ENCODE peak calls at places on chromosome 13, in six cellular contexts. One of them, this sample, is unnamed.

GRCh38 chr13:113581871-113582270 is 2.7 kb upstream of the TFDP1 start:
- DNase-seq in stomach: peak; percentile 2
- DNase-seq in cardiac muscle cell: no peak
- DNase-seq in H9: peak; percentile 10
- DNase-seq in adrenal gland: no peak
- DNase-seq in uterus: no peak
- DNase-seq in this sample: no peak

GRCh38 chr13:35744144-35744543 is 267.7 kb upstream of the MAB21L1 start:
- DNase-seq in stomach: no peak
- DNase-seq in cardiac muscle cell: no peak
- DNase-seq in H9: no peak
- DNase-seq in adrenal gland: no peak
- DNase-seq in uterus: no peak
- DNase-seq in this sample: no peak

GRCh38 chr13:20547479-20547908 is 19.5 kb upstream of the IFT88 start:
- DNase-seq in stomach: no peak
- DNase-seq in cardiac muscle cell: no peak
- DNase-seq in H9: no peak
- DNase-seq in adrenal gland: no peak
- DNase-seq in uterus: no peak
- DNase-seq in this sample: peak; percentile 90

GRCh38 chr13:78601124-78601885 is 2.0 kb downstream of the POU4F1 start:
- DNase-seq in stomach: no peak
- DNase-seq in cardiac muscle cell: peak; percentile 37
- DNase-seq in H9: peak; percentile 46
- DNase-seq in adrenal gland: no peak
- DNase-seq in uterus: no peak
- DNase-seq in this sample: no peak

GRCh38 chr13:51585234-51585672 is 991 bp downstream of the WDFY2 start:
- DNase-seq in stomach: no peak
- DNase-seq in cardiac muscle cell: peak; percentile 45
- DNase-seq in H9: no peak
- DNase-seq in adrenal gland: no peak
- DNase-seq in uterus: no peak
- DNase-seq in this sample: no peak

GRCh38 chr13:94419304-94419943 is 60.1 kb downstream of the DCT start:
- DNase-seq in stomach: no peak
- DNase-seq in cardiac muscle cell: peak; percentile 82
- DNase-seq in H9: no peak
- DNase-seq in adrenal gland: no peak
- DNase-seq in uterus: no peak
- DNase-seq in this sample: no peak

GRCh38 chr13:99015606-99016520 is 38.0 kb upstream of the DOCK9 start:
- DNase-seq in stomach: no peak
- DNase-seq in cardiac muscle cell: no peak
- DNase-seq in H9: no peak
- DNase-seq in adrenal gland: no peak
- DNase-seq in uterus: no peak
- DNase-seq in this sample: no peak

GRCh38 chr13:73090812-73091187 is 32.0 kb downstream of the KLF5 start:
- DNase-seq in stomach: no peak
- DNase-seq in cardiac muscle cell: no peak
- DNase-seq in H9: no peak
- DNase-seq in adrenal gland: no peak
- DNase-seq in uterus: no peak
- DNase-seq in this sample: no peak

GRCh38 chr13:106299616-106300015 is 235.8 kb downstream of the EFNB2 start:
- DNase-seq in stomach: no peak
- DNase-seq in cardiac muscle cell: no peak
- DNase-seq in H9: no peak
- DNase-seq in adrenal gland: no peak
- DNase-seq in uterus: no peak
- DNase-seq in this sample: no peak

GRCh38 chr13:85031771-85032170 is 767.4 kb downstream of the SLITRK6 start:
- DNase-seq in stomach: no peak
- DNase-seq in cardiac muscle cell: no peak
- DNase-seq in H9: no peak
- DNase-seq in adrenal gland: no peak
- DNase-seq in uterus: no peak
- DNase-seq in this sample: no peak

GRCh38 chr13:30038884-30039283 is 188.5 kb upstream of the UBL3 start:
- DNase-seq in stomach: no peak
- DNase-seq in cardiac muscle cell: peak; percentile 41
- DNase-seq in H9: no peak
- DNase-seq in adrenal gland: no peak
- DNase-seq in uterus: peak; percentile 40
- DNase-seq in this sample: no peak

GRCh38 chr13:106529415-106530208 is 5.8 kb downstream of the EFNB2 start:
- DNase-seq in stomach: no peak
- DNase-seq in cardiac muscle cell: no peak
- DNase-seq in H9: no peak
- DNase-seq in adrenal gland: no peak
- DNase-seq in uterus: no peak
- DNase-seq in this sample: no peak

GRCh38 chr13:67075239-67075638 is 154.9 kb downstream of the PCDH9 start:
- DNase-seq in stomach: no peak
- DNase-seq in cardiac muscle cell: peak; percentile 64
- DNase-seq in H9: no peak
- DNase-seq in adrenal gland: no peak
- DNase-seq in uterus: no peak
- DNase-seq in this sample: no peak

GRCh38 chr13:82976499-82976898 is 905.8 kb downstream of the SLITRK1 start:
- DNase-seq in stomach: no peak
- DNase-seq in cardiac muscle cell: no peak
- DNase-seq in H9: no peak
- DNase-seq in adrenal gland: no peak
- DNase-seq in uterus: no peak
- DNase-seq in this sample: no peak

GRCh38 chr13:50594276-50594970 is 249.1 kb downstream of the DLEU7 start:
- DNase-seq in stomach: no peak
- DNase-seq in cardiac muscle cell: no peak
- DNase-seq in H9: peak; percentile 51
- DNase-seq in adrenal gland: no peak
- DNase-seq in uterus: no peak
- DNase-seq in this sample: peak; percentile 8

GRCh38 chr13:98405107-98405571 is 171.8 kb downstream of the STK24 start:
- DNase-seq in stomach: no peak
- DNase-seq in cardiac muscle cell: peak; percentile 69
- DNase-seq in H9: peak; percentile 65
- DNase-seq in adrenal gland: no peak
- DNase-seq in uterus: no peak
- DNase-seq in this sample: no peak

GRCh38 chr13:113350938-113351335 is 13.0 kb downstream of the GRTP1 start:
- DNase-seq in stomach: no peak
- DNase-seq in cardiac muscle cell: no peak
- DNase-seq in H9: no peak
- DNase-seq in adrenal gland: no peak
- DNase-seq in uterus: no peak
- DNase-seq in this sample: no peak

GRCh38 chr13:53460776-53461175 is 432.2 kb downstream of the OLFM4 start:
- DNase-seq in stomach: no peak
- DNase-seq in cardiac muscle cell: no peak
- DNase-seq in H9: no peak
- DNase-seq in adrenal gland: no peak
- DNase-seq in uterus: no peak
- DNase-seq in this sample: no peak

GRCh38 chr13:110411316-110412105 is 104.4 kb downstream of the COL4A2 start:
- DNase-seq in stomach: no peak
- DNase-seq in cardiac muscle cell: no peak
- DNase-seq in H9: no peak
- DNase-seq in adrenal gland: no peak
- DNase-seq in uterus: no peak
- DNase-seq in this sample: no peak

GRCh38 chr13:110414283-110414682 is 107.2 kb downstream of the COL4A2 start:
- DNase-seq in stomach: no peak
- DNase-seq in cardiac muscle cell: no peak
- DNase-seq in H9: no peak
- DNase-seq in adrenal gland: no peak
- DNase-seq in uterus: no peak
- DNase-seq in this sample: no peak

GRCh38 chr13:110412132-110412912 is 105.2 kb downstream of the COL4A2 start:
- DNase-seq in stomach: peak; percentile 74
- DNase-seq in cardiac muscle cell: peak; percentile 99
- DNase-seq in H9: peak; percentile 82
- DNase-seq in adrenal gland: peak; percentile 89
- DNase-seq in uterus: peak; percentile 94
- DNase-seq in this sample: peak; percentile 58

GRCh38 chr13:110415669-110416068 is 108.6 kb downstream of the COL4A2 start:
- DNase-seq in stomach: no peak
- DNase-seq in cardiac muscle cell: no peak
- DNase-seq in H9: peak; percentile 61
- DNase-seq in adrenal gland: no peak
- DNase-seq in uterus: no peak
- DNase-seq in this sample: peak; percentile 28

GRCh38 chr13:110413311-110414040 is 106.4 kb downstream of the COL4A2 start:
- DNase-seq in stomach: no peak
- DNase-seq in cardiac muscle cell: no peak
- DNase-seq in H9: no peak
- DNase-seq in adrenal gland: no peak
- DNase-seq in uterus: no peak
- DNase-seq in this sample: no peak
- H3K27ac ChIP-seq in stomach: peak overlapping the region; percentile 69
- H3K27ac ChIP-seq in cardiac muscle cell: peak overlapping the region; percentile 71
- H3K27ac ChIP-seq in H9: no peak overlapping the region
- H3K27ac ChIP-seq in adrenal gland: no peak overlapping the region
- H3K27ac ChIP-seq in uterus: peak overlapping the region; percentile 97
- H3K27ac ChIP-seq in this sample: no peak overlapping the region

DNA sequence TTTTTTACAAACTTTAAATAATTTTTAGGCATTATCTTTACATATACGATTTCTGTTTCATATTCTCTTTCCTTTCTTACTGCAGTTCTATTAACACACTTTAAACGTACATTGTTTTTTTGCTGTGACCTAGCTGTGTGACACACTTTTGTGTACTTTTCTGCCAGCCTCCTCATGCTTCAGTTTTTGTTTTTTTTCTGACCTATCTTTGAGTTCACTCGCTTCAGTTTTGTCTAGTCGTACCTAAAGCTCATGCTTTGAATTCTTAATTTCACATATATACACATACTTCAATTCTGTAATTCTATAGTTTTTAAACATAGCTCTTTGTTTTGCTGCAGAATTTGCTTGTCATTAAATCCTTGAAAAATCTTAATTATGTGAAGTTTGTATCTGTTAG is 150.4 kb downstream of the PDS5B start:
- DNase-seq in stomach: no peak
- DNase-seq in cardiac muscle cell: no peak
- DNase-seq in H9: no peak
- DNase-seq in adrenal gland: no peak
- DNase-seq in uterus: no peak
- DNase-seq in this sample: peak; percentile 14
- H3K27ac ChIP-seq in stomach: peak overlapping the region; percentile 47
- H3K27ac ChIP-seq in cardiac muscle cell: no peak overlapping the region
- H3K27ac ChIP-seq in H9: no peak overlapping the region
- H3K27ac ChIP-seq in adrenal gland: no peak overlapping the region
- H3K27ac ChIP-seq in uterus: peak overlapping the region; percentile 61
- H3K27ac ChIP-seq in this sample: peak overlapping the region; percentile 26

GRCh38 chr13:100518394-100519062 is 70.1 kb downstream of the GGACT start:
- DNase-seq in stomach: no peak
- DNase-seq in cardiac muscle cell: no peak
- DNase-seq in H9: no peak
- DNase-seq in adrenal gland: no peak
- DNase-seq in uterus: no peak
- DNase-seq in this sample: peak; percentile 15
- H3K27ac ChIP-seq in stomach: no peak overlapping the region
- H3K27ac ChIP-seq in cardiac muscle cell: no peak overlapping the region
- H3K27ac ChIP-seq in H9: no peak overlapping the region
- H3K27ac ChIP-seq in adrenal gland: no peak overlapping the region
- H3K27ac ChIP-seq in uterus: no peak overlapping the region
- H3K27ac ChIP-seq in this sample: no peak overlapping the region

GRCh38 chr13:36820222-36820621 is 1.2 kb downstream of the RFXAP start:
- DNase-seq in stomach: no peak
- DNase-seq in cardiac muscle cell: no peak
- DNase-seq in H9: no peak
- DNase-seq in adrenal gland: no peak
- DNase-seq in uterus: no peak
- DNase-seq in this sample: no peak

GRCh38 chr13:36819811-36820140 is 754 bp downstream of the RFXAP start:
- DNase-seq in stomach: no peak
- DNase-seq in cardiac muscle cell: peak; percentile 33
- DNase-seq in H9: peak; percentile 38
- DNase-seq in adrenal gland: no peak
- DNase-seq in uterus: no peak
- DNase-seq in this sample: peak; percentile 9

GRCh38 chr13:36819064-36819810 is at the start of gene RFXAP:
- DNase-seq in stomach: peak; percentile 93
- DNase-seq in cardiac muscle cell: peak; percentile 92
- DNase-seq in H9: peak; percentile 93
- DNase-seq in adrenal gland: peak; percentile 90
- DNase-seq in uterus: peak; percentile 90
- DNase-seq in this sample: peak; percentile 86

GRCh38 chr13:36817996-36818395 is 1.0 kb upstream of the RFXAP start:
- DNase-seq in stomach: no peak
- DNase-seq in cardiac muscle cell: no peak
- DNase-seq in H9: no peak
- DNase-seq in adrenal gland: no peak
- DNase-seq in uterus: no peak
- DNase-seq in this sample: no peak

GRCh38 chr13:36818483-36819063 is 449 bp upstream of the RFXAP start:
- DNase-seq in stomach: no peak
- DNase-seq in cardiac muscle cell: no peak
- DNase-seq in H9: no peak
- DNase-seq in adrenal gland: no peak
- DNase-seq in uterus: no peak
- DNase-seq in this sample: no peak
- H3K27ac ChIP-seq in stomach: peak overlapping the region; percentile 69
- H3K27ac ChIP-seq in cardiac muscle cell: no peak overlapping the region
- H3K27ac ChIP-seq in H9: no peak overlapping the region
- H3K27ac ChIP-seq in adrenal gland: no peak overlapping the region
- H3K27ac ChIP-seq in uterus: peak overlapping the region; percentile 75
- H3K27ac ChIP-seq in this sample: no peak overlapping the region

DNA sequence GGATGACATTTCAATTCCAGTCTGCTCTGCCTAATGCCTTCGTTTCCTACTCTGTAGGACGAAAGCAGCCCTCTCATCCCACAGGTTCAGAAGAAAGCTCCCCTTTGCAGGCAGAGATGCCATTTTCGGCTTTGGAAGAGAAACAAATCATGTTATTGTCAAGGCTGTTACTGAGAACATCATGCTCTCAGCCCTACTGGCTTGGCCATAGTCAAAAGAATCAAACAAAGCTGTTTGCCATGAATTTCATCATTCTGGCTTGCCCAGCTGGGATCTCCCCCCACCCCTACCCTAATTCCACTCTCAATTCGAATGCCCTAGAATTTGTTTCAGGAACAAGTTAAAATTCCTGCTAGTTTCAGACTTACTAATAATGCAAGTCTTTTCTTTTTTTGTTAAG is 162.3 kb upstream of the SERP2 start:
- DNase-seq in stomach: no peak
- DNase-seq in cardiac muscle cell: no peak
- DNase-seq in H9: no peak
- DNase-seq in adrenal gland: no peak
- DNase-seq in uterus: no peak
- DNase-seq in this sample: no peak
- H3K27ac ChIP-seq in stomach: peak overlapping the region; percentile 38
- H3K27ac ChIP-seq in cardiac muscle cell: no peak overlapping the region
- H3K27ac ChIP-seq in H9: no peak overlapping the region
- H3K27ac ChIP-seq in adrenal gland: no peak overlapping the region
- H3K27ac ChIP-seq in uterus: no peak overlapping the region
- H3K27ac ChIP-seq in this sample: no peak overlapping the region

This sample was measured in small intestine.